ENCODE peak calls at places on chromosome 2, in nine cellular contexts. F is right cardiac atrium, P is retinal pigment epithelial cell, L is GM03348, G is WTC11, A is NCI-H1436, U is NCI-H524, R is AG04450, S is H9. E is an unnamed sample.

GRCh38 chr2:71863338-71863737 is 284.3 kb downstream of the CYP26B1 start:
- DNase-seq in F (no peak), P (no peak), L (no peak), G (no peak), A (no peak), U (no peak), R (no peak), S (no peak), E (no peak)

GRCh38 chr2:100664021-100664755 is 101.4 kb downstream of the PDCL3 start:
- DNase-seq in F (no peak), P (no peak), L (no peak), G (no peak), A (no peak), U (no peak), R (no peak), S (no peak), E (no peak)

GRCh38 chr2:97752342-97753334 is 39.3 kb downstream of the ZAP70 start:
- DNase-seq in F (no peak), P (no peak), L (no peak), G (no peak), A (no peak), U (no peak), R (no peak), S (no peak), E (no peak)

GRCh38 chr2:144511222-144511855 is 8.6 kb downstream of the ZEB2 start:
- DNase-seq in F (no peak), P (no peak), L (no peak), G (no peak), A (no peak), U (no peak), R (no peak), S (no peak), E (no peak)

GRCh38 chr2:98478861-98479770 is 34.5 kb downstream of the INPP4A start:
- DNase-seq in F (no peak), P (no peak), L (no peak), G (no peak), A (no peak), U (no peak), R (no peak), S (no peak), E (no peak)

GRCh38 chr2:85628658-85629057 is 12.7 kb downstream of the USP39 start:
- DNase-seq in F (no peak), P (no peak), L (no peak), G (no peak), A (no peak), U (no peak), R (no peak), S (no peak), E (no peak)

GRCh38 chr2:54724560-54725342 is 1.3 kb downstream of the EML6 start:
- DNase-seq in F (peak), P (no peak), L (peak), G (peak), A (peak), U (peak), R (no peak), S (peak), E (peak)

GRCh38 chr2:239555566-239555895 is 154.7 kb upstream of the HDAC4 start:
- DNase-seq in F (no peak), P (no peak), L (no peak), G (no peak), A (no peak), U (no peak), R (no peak), S (no peak), E (no peak)

GRCh38 chr2:32887125-32887524 is 59.6 kb upstream of the LTBP1 start:
- DNase-seq in F (no peak), P (no peak), L (no peak), G (no peak), A (no peak), U (no peak), R (no peak), S (no peak), E (no peak)

GRCh38 chr2:38602136-38602731 is 494 bp downstream of the HNRNPLL start:
- DNase-seq in F (peak), P (no peak), L (no peak), G (peak), A (no peak), U (peak), R (no peak), S (peak), E (no peak)

GRCh38 chr2:216909541-216910175 is 49.8 kb upstream of the TNP1 start:
- DNase-seq in F (no peak), P (no peak), L (no peak), G (no peak), A (no peak), U (peak), R (no peak), S (no peak), E (no peak)

E was measured in neural crest cell.